ENCODE peak calls at places on chromosomes 4 and X, in six cellular contexts. H, L, U, N, Y and S are unnamed samples.

GRCh38 chrX:153595387-153595786 is 3.6 kb downstream of the CCNQ start:
- DNase-seq in Y (no peak), H (no peak), U (no peak), N (no peak), L (no peak), S (no peak)

GRCh38 chr4:179530953-179531352 is 2088.7 kb upstream of the AGA start:
- DNase-seq in Y (no peak), L (no peak), H (no peak), N (no peak), U (no peak), S (no peak)

GRCh38 chr4:107740950-107741701 is 21.1 kb upstream of the PAPSS1 start:
- DNase-seq in Y (peak; percentile 63), H (peak; percentile 22), L (peak; percentile 48), N (peak; percentile 29), U (no peak), S (peak; percentile 80)

GRCh38 chr4:18937746-18938145 is 916.2 kb upstream of the LCORL start:
- DNase-seq in U (no peak), H (no peak), Y (no peak), L (no peak), N (no peak), S (no peak)

GRCh38 chr4:159828687-159829086 is 725.8 kb downstream of the RAPGEF2 start:
- DNase-seq in H (no peak), N (no peak), Y (no peak), L (no peak), U (no peak), S (no peak)

GRCh38 chr4:76990288-76991080 is 40.9 kb downstream of the SEPTIN11 start:
- DNase-seq in Y (peak; percentile 96), N (peak; percentile 39), L (no peak), U (no peak), H (no peak), S (peak; percentile 84)

GRCh38 chr4:26590639-26591038 is 6.8 kb downstream of the TBC1D19 start:
- DNase-seq in U (no peak), H (no peak), L (no peak), Y (peak; percentile 30), N (no peak), S (no peak)

GRCh38 chrX:13855689-13856425 is 39.0 kb upstream of the GPM6B start:
- DNase-seq in U (no peak), L (no peak), N (no peak), H (no peak), Y (peak; percentile 64), S (no peak)

GRCh38 chr4:168128601-168129000 is 36.3 kb downstream of the ANXA10 start:
- DNase-seq in H (no peak), N (no peak), U (no peak), Y (no peak), L (no peak), S (no peak)

GRCh38 chr4:165631912-165632311 is 241.1 kb upstream of the TLL1 start:
- DNase-seq in U (no peak), L (no peak), Y (no peak), H (no peak), N (no peak), S (no peak)

GRCh38 chr4:43843501-43843900 is 605.1 kb downstream of the KCTD8 start:
- DNase-seq in L (no peak), Y (no peak), N (no peak), U (no peak), H (no peak), S (no peak)

GRCh38 chr4:184310881-184311709 is 93.4 kb upstream of the ENPP6 start:
- DNase-seq in Y (no peak), L (no peak), N (peak; percentile 71), H (no peak), U (no peak), S (no peak)

GRCh38 chr4:134777626-134778025 is 576.0 kb upstream of the PABPC4L start:
- DNase-seq in Y (no peak), L (no peak), H (no peak), N (no peak), U (no peak), S (no peak)

GRCh38 chr4:153450545-153450917 is 15.6 kb upstream of the TMEM131L start:
- DNase-seq in Y (no peak), N (no peak), L (no peak), U (no peak), H (no peak), S (no peak)

GRCh38 chr4:17111959-17112659 is 213.7 kb upstream of the LDB2 start:
- DNase-seq in Y (peak; percentile 33), L (no peak), U (peak; percentile 33), N (no peak), H (no peak), S (no peak)

GRCh38 chr4:38092701-38093100 is 132.5 kb downstream of the PTTG2 start:
- DNase-seq in H (no peak), N (no peak), L (no peak), U (no peak), Y (peak; percentile 79), S (peak; percentile 56)

GRCh38 chr4:61427099-61427817 is 227.1 kb downstream of the ADGRL3 start:
- DNase-seq in H (no peak), Y (no peak), L (no peak), N (no peak), U (no peak), S (no peak)

GRCh38 chrX:19535481-19535880 is 20.2 kb upstream of the MAP3K15 start:
- DNase-seq in U (no peak), H (no peak), N (no peak), L (no peak), Y (peak; percentile 38), S (peak; percentile 11)

GRCh38 chr4:139392797-139393196 is 61.1 kb upstream of the RAB33B start:
- DNase-seq in Y (peak; percentile 12), L (no peak), H (no peak), U (no peak), N (no peak), S (no peak)

GRCh38 chrX:1427756-1428155 is 25.0 kb downstream of the ASMTL start:
- DNase-seq in H (no peak), N (peak; percentile 14), U (no peak), Y (no peak), L (no peak), S (no peak)

GRCh38 chr4:57102050-57102564 is 8.1 kb downstream of the IGFBP7 start:
- DNase-seq in U (no peak), N (no peak), Y (peak; percentile 95), H (peak; percentile 37), L (peak; percentile 43), S (peak; percentile 83)

GRCh38 chr4:124980276-124980752 is 267.8 kb upstream of the ANKRD50 start:
- DNase-seq in Y (peak; percentile 85), U (no peak), H (no peak), L (no peak), N (no peak), S (peak; percentile 80)

GRCh38 chr4:90071289-90072235 is 55.6 kb upstream of the CCSER1 start:
- DNase-seq in L (no peak), H (no peak), N (no peak), Y (no peak), U (no peak), S (no peak)

GRCh38 chr4:10096976-10097330 is 19.6 kb downstream of the WDR1 start:
- DNase-seq in U (no peak), L (no peak), N (no peak), H (no peak), Y (no peak), S (no peak)

GRCh38 chr4:72641611-72642010 is 72.6 kb upstream of the ADAMTS3 start:
- DNase-seq in U (no peak), N (no peak), Y (peak; percentile 18), H (no peak), L (no peak), S (no peak)

DNA sequence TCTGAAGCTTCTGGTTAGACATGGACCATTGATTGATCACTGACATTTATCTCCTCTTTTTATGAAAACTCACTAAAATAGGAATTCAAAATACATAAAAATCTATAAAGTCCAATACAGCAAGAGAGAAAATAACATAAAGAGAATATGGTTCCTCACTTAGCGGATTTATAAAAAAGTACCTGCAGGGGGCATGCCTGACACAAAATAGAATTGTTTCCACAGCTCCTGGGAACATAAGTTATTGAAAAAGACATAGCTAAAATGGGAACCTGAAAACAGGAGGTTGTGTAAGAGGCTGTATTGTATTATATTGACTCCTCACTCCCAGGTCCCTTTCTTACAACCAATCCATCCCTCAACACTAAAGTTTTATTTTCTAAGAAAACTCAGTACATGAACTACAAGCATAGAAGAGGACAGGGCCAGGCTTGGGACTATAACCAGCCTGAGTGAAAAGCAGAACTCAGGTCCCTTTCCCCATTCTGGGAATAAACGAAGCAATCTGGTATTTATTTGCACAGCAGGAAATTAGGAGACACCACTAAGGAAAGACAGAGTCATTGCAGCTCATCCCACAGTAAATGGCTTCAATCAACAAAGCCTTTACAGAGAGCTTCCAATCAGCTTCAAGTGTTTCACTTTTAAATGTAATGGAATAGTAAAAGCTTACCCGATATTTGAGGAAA is 121.1 kb upstream of the NDST4 start:
- DNase-seq in Y (peak; percentile 4), L (no peak), N (no peak), U (no peak), H (no peak), S (no peak)
- TF ChIP-seq CTCF in Y (peak; percentile 15), L (no peak), N (no peak), U (peak; percentile 62), H (no peak), S (peak; percentile 17)

DNA sequence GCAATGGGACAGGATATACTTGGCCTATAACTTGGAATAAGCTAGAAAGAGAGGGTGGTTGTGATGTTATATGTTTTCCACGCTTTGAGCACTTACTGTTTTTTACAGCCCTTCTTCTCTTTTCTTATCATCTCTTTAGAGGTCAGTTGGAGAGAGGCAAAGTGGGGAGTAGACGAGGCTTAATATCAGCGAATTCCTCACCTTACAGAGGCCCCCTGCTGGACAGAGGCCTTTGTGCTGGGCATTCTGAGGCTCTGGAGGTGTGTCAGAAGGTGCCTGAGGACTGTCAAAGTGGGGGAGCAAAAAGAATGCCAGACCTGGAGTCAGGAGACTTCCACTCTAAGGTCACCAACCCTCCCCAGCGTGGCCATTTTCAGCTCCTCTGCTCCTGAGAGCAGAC is 42.5 kb downstream of the MAMLD1 start:
- DNase-seq in H (no peak), U (no peak), N (no peak), L (no peak), Y (no peak), S (no peak)
- TF ChIP-seq CTCF in H (no peak), U (peak; percentile 31), N (no peak), L (no peak), Y (no peak), S (peak; percentile 37)

GRCh38 chr4:7799723-7800122 is 139.9 kb downstream of the AFAP1 start:
- DNase-seq in H (no peak), Y (no peak), U (no peak), N (no peak), L (no peak), S (no peak)
- TF ChIP-seq CTCF in H (no peak), Y (no peak), U (no peak), N (no peak), L (no peak), S (no peak)

GRCh38 chr4:112379306-112379705 is 82.1 kb downstream of the ALPK1 start:
- DNase-seq in N (no peak), L (no peak), U (peak; percentile 56), Y (no peak), H (no peak), S (no peak)
- TF ChIP-seq CTCF in N (no peak), L (no peak), U (peak; percentile 55), Y (no peak), H (no peak), S (no peak)